ENCODE peak calls at places on chromosome 6, in six cellular contexts. One of them, this sample, is unnamed.

GRCh38 chr6:27250955-27251671 is 3.6 kb downstream of the PRSS16 start:
- DNase-seq in GM13977: peak; percentile 86
- DNase-seq in A549: peak; percentile 85
- DNase-seq in mammary epithelial cell: peak; percentile 88
- DNase-seq in lower leg skin: peak; percentile 72
- DNase-seq in HCT116: peak; percentile 77
- DNase-seq in this sample: peak; percentile 93

GRCh38 chr6:139448998-139449610 is 74.7 kb upstream of the CITED2 start:
- DNase-seq in GM13977: no peak
- DNase-seq in A549: no peak
- DNase-seq in mammary epithelial cell: no peak
- DNase-seq in lower leg skin: no peak
- DNase-seq in HCT116: no peak
- DNase-seq in this sample: no peak

GRCh38 chr6:11043961-11044711 is at the start of gene ELOVL2:
- DNase-seq in GM13977: peak; percentile 70
- DNase-seq in A549: peak; percentile 56
- DNase-seq in mammary epithelial cell: no peak
- DNase-seq in lower leg skin: no peak
- DNase-seq in HCT116: no peak
- DNase-seq in this sample: peak; percentile 72

GRCh38 chr6:30750379-30750668 is 6.0 kb upstream of the IER3 start:
- DNase-seq in GM13977: no peak
- DNase-seq in A549: no peak
- DNase-seq in mammary epithelial cell: no peak
- DNase-seq in lower leg skin: no peak
- DNase-seq in HCT116: no peak
- DNase-seq in this sample: no peak

GRCh38 chr6:53513056-53513455 is 31.8 kb downstream of the GCLC start:
- DNase-seq in GM13977: no peak
- DNase-seq in A549: no peak
- DNase-seq in mammary epithelial cell: no peak
- DNase-seq in lower leg skin: no peak
- DNase-seq in HCT116: no peak
- DNase-seq in this sample: no peak

GRCh38 chr6:34571388-34571787 is 15.3 kb upstream of the SPDEF start:
- DNase-seq in GM13977: no peak
- DNase-seq in A549: no peak
- DNase-seq in mammary epithelial cell: no peak
- DNase-seq in lower leg skin: no peak
- DNase-seq in HCT116: no peak
- DNase-seq in this sample: no peak

GRCh38 chr6:151679081-151679480 is 128.4 kb upstream of the ESR1 start:
- DNase-seq in GM13977: no peak
- DNase-seq in A549: no peak
- DNase-seq in mammary epithelial cell: peak; percentile 26
- DNase-seq in lower leg skin: peak; percentile 62
- DNase-seq in HCT116: no peak
- DNase-seq in this sample: no peak

GRCh38 chr6:139080255-139080920 is 51.8 kb downstream of the ABRACL start:
- DNase-seq in GM13977: no peak
- DNase-seq in A549: no peak
- DNase-seq in mammary epithelial cell: peak; percentile 61
- DNase-seq in lower leg skin: no peak
- DNase-seq in HCT116: no peak
- DNase-seq in this sample: no peak

GRCh38 chr6:49551126-49551865 is 828 bp downstream of the C6orf141 start:
- DNase-seq in GM13977: peak; percentile 12
- DNase-seq in A549: peak; percentile 14
- DNase-seq in mammary epithelial cell: no peak
- DNase-seq in lower leg skin: no peak
- DNase-seq in HCT116: no peak
- DNase-seq in this sample: peak; percentile 36

GRCh38 chr6:169084067-169084466 is 169.6 kb downstream of the THBS2 start:
- DNase-seq in GM13977: no peak
- DNase-seq in A549: no peak
- DNase-seq in mammary epithelial cell: no peak
- DNase-seq in lower leg skin: no peak
- DNase-seq in HCT116: no peak
- DNase-seq in this sample: no peak

GRCh38 chr6:100796049-100796823 is 84.9 kb downstream of the ASCC3 start:
- DNase-seq in GM13977: no peak
- DNase-seq in A549: no peak
- DNase-seq in mammary epithelial cell: no peak
- DNase-seq in lower leg skin: no peak
- DNase-seq in HCT116: no peak
- DNase-seq in this sample: no peak

GRCh38 chr6:68572525-68572924 is 62.6 kb upstream of the ADGRB3 start:
- DNase-seq in GM13977: peak; percentile 41
- DNase-seq in A549: peak; percentile 47
- DNase-seq in mammary epithelial cell: peak; percentile 1
- DNase-seq in lower leg skin: no peak
- DNase-seq in HCT116: no peak
- DNase-seq in this sample: peak; percentile 40

GRCh38 chr6:79498842-79499241 is 38.4 kb downstream of the LCA5 start:
- DNase-seq in GM13977: no peak
- DNase-seq in A549: no peak
- DNase-seq in mammary epithelial cell: no peak
- DNase-seq in lower leg skin: no peak
- DNase-seq in HCT116: no peak
- DNase-seq in this sample: no peak

GRCh38 chr6:169853196-169854082 is 102.0 kb downstream of the ERMARD start:
- DNase-seq in GM13977: no peak
- DNase-seq in A549: no peak
- DNase-seq in mammary epithelial cell: no peak
- DNase-seq in lower leg skin: peak; percentile 6
- DNase-seq in HCT116: no peak
- DNase-seq in this sample: peak; percentile 20

GRCh38 chr6:21444861-21445260 is 148.7 kb upstream of the SOX4 start:
- DNase-seq in GM13977: no peak
- DNase-seq in A549: no peak
- DNase-seq in mammary epithelial cell: no peak
- DNase-seq in lower leg skin: no peak
- DNase-seq in HCT116: no peak
- DNase-seq in this sample: no peak

GRCh38 chr6:16799279-16800193 is 38.3 kb upstream of the ATXN1 start:
- DNase-seq in GM13977: no peak
- DNase-seq in A549: peak; percentile 39
- DNase-seq in mammary epithelial cell: peak; percentile 14
- DNase-seq in lower leg skin: no peak
- DNase-seq in HCT116: no peak
- DNase-seq in this sample: no peak

GRCh38 chr6:157991067-157991432 is 9.4 kb downstream of the SYNJ2 start:
- DNase-seq in GM13977: no peak
- DNase-seq in A549: no peak
- DNase-seq in mammary epithelial cell: no peak
- DNase-seq in lower leg skin: no peak
- DNase-seq in HCT116: no peak
- DNase-seq in this sample: no peak

GRCh38 chr6:88730602-88731001 is 232.8 kb downstream of the RNGTT start:
- DNase-seq in GM13977: no peak
- DNase-seq in A549: peak; percentile 63
- DNase-seq in mammary epithelial cell: peak; percentile 64
- DNase-seq in lower leg skin: no peak
- DNase-seq in HCT116: no peak
- DNase-seq in this sample: no peak

GRCh38 chr6:93048381-93048780 is 371.0 kb downstream of the EPHA7 start:
- DNase-seq in GM13977: no peak
- DNase-seq in A549: no peak
- DNase-seq in mammary epithelial cell: no peak
- DNase-seq in lower leg skin: no peak
- DNase-seq in HCT116: no peak
- DNase-seq in this sample: no peak

GRCh38 chr6:93047033-93047432 is 372.3 kb downstream of the EPHA7 start:
- DNase-seq in GM13977: no peak
- DNase-seq in A549: no peak
- DNase-seq in mammary epithelial cell: no peak
- DNase-seq in lower leg skin: no peak
- DNase-seq in HCT116: no peak
- DNase-seq in this sample: no peak
- TF ChIP-seq CTCF in GM13977: no peak
- TF ChIP-seq CTCF in A549: no peak
- TF ChIP-seq CTCF in mammary epithelial cell: no peak
- TF ChIP-seq CTCF in lower leg skin: no peak
- TF ChIP-seq CTCF in HCT116: no peak
- TF ChIP-seq CTCF in this sample: no peak

GRCh38 chr6:133837801-133838349 is 51.0 kb upstream of the TCF21 start:
- DNase-seq in GM13977: peak; percentile 57
- DNase-seq in A549: peak; percentile 81
- DNase-seq in mammary epithelial cell: peak; percentile 69
- DNase-seq in lower leg skin: no peak
- DNase-seq in HCT116: peak; percentile 68
- DNase-seq in this sample: peak; percentile 71

GRCh38 chr6:133833905-133834304 is 55.0 kb upstream of the TCF21 start:
- DNase-seq in GM13977: no peak
- DNase-seq in A549: peak; percentile 27
- DNase-seq in mammary epithelial cell: no peak
- DNase-seq in lower leg skin: no peak
- DNase-seq in HCT116: no peak
- DNase-seq in this sample: no peak

GRCh38 chr6:133834472-133835170 is 54.3 kb upstream of the TCF21 start:
- DNase-seq in GM13977: no peak
- DNase-seq in A549: peak; percentile 27
- DNase-seq in mammary epithelial cell: no peak
- DNase-seq in lower leg skin: no peak
- DNase-seq in HCT116: no peak
- DNase-seq in this sample: no peak

GRCh38 chr6:133835901-133836300 is 53.0 kb upstream of the TCF21 start:
- DNase-seq in GM13977: no peak
- DNase-seq in A549: peak; percentile 52
- DNase-seq in mammary epithelial cell: no peak
- DNase-seq in lower leg skin: no peak
- DNase-seq in HCT116: no peak
- DNase-seq in this sample: no peak
- TF ChIP-seq CTCF in GM13977: no peak
- TF ChIP-seq CTCF in A549: no peak
- TF ChIP-seq CTCF in mammary epithelial cell: no peak
- TF ChIP-seq CTCF in lower leg skin: no peak
- TF ChIP-seq CTCF in HCT116: no peak
- TF ChIP-seq CTCF in this sample: no peak

GRCh38 chr6:166381733-166382499 is 824 bp downstream of the MPC1 start:
- DNase-seq in GM13977: peak; percentile 79
- DNase-seq in A549: peak; percentile 38
- DNase-seq in mammary epithelial cell: peak; percentile 72
- DNase-seq in lower leg skin: peak; percentile 54
- DNase-seq in HCT116: peak; percentile 45
- DNase-seq in this sample: peak; percentile 82
- TF ChIP-seq CTCF in GM13977: peak; percentile 96
- TF ChIP-seq CTCF in A549: peak; percentile 45
- TF ChIP-seq CTCF in mammary epithelial cell: peak; percentile 84
- TF ChIP-seq CTCF in lower leg skin: peak; percentile 76
- TF ChIP-seq CTCF in HCT116: peak; percentile 81
- TF ChIP-seq CTCF in this sample: peak; percentile 96

GRCh38 chr6:163944897-163945296 is 530.4 kb downstream of the QKI start:
- DNase-seq in GM13977: no peak
- DNase-seq in A549: no peak
- DNase-seq in mammary epithelial cell: no peak
- DNase-seq in lower leg skin: no peak
- DNase-seq in HCT116: no peak
- DNase-seq in this sample: no peak

GRCh38 chr6:163940705-163941470 is 526.4 kb downstream of the QKI start:
- DNase-seq in GM13977: no peak
- DNase-seq in A549: no peak
- DNase-seq in mammary epithelial cell: no peak
- DNase-seq in lower leg skin: no peak
- DNase-seq in HCT116: no peak
- DNase-seq in this sample: no peak

GRCh38 chr6:163943647-163944395 is 529.3 kb downstream of the QKI start:
- DNase-seq in GM13977: no peak
- DNase-seq in A549: no peak
- DNase-seq in mammary epithelial cell: no peak
- DNase-seq in lower leg skin: peak; percentile 60
- DNase-seq in HCT116: no peak
- DNase-seq in this sample: no peak

GRCh38 chr6:163941471-163941980 is 527.0 kb downstream of the QKI start:
- DNase-seq in GM13977: no peak
- DNase-seq in A549: no peak
- DNase-seq in mammary epithelial cell: no peak
- DNase-seq in lower leg skin: no peak
- DNase-seq in HCT116: no peak
- DNase-seq in this sample: no peak

DNA sequence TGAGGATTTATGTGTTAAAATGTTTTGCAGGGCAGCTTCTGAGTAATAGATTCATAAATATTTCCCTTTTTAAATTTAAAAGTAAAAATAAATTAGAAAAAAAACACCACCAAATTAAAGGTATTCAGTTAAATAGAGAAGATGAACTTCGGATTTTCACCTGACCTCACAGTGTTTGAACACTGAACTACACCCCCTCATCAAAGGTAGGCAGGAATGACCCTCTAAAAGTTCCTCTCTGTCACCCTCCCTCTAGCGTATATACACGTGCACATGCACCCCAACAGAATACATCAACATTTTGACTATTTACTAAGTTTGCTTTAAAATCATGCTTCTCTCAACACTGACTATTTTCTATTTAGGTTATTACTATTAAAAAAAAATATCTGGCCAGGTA is 528.3 kb downstream of the QKI start:
- DNase-seq in GM13977: no peak
- DNase-seq in A549: no peak
- DNase-seq in mammary epithelial cell: no peak
- DNase-seq in lower leg skin: no peak
- DNase-seq in HCT116: no peak
- DNase-seq in this sample: no peak
- TF ChIP-seq CTCF in GM13977: no peak
- TF ChIP-seq CTCF in A549: no peak
- TF ChIP-seq CTCF in mammary epithelial cell: no peak
- TF ChIP-seq CTCF in lower leg skin: no peak
- TF ChIP-seq CTCF in HCT116: no peak
- TF ChIP-seq CTCF in this sample: no peak

GRCh38 chr6:5401845-5402738 is 140.8 kb downstream of the FARS2 start:
- DNase-seq in GM13977: no peak
- DNase-seq in A549: no peak
- DNase-seq in mammary epithelial cell: no peak
- DNase-seq in lower leg skin: no peak
- DNase-seq in HCT116: peak; percentile 12
- DNase-seq in this sample: no peak
- TF ChIP-seq CTCF in GM13977: peak; percentile 52
- TF ChIP-seq CTCF in A549: peak; percentile 9
- TF ChIP-seq CTCF in mammary epithelial cell: peak; percentile 56
- TF ChIP-seq CTCF in lower leg skin: no peak
- TF ChIP-seq CTCF in HCT116: peak; percentile 48
- TF ChIP-seq CTCF in this sample: peak; percentile 39

DNA sequence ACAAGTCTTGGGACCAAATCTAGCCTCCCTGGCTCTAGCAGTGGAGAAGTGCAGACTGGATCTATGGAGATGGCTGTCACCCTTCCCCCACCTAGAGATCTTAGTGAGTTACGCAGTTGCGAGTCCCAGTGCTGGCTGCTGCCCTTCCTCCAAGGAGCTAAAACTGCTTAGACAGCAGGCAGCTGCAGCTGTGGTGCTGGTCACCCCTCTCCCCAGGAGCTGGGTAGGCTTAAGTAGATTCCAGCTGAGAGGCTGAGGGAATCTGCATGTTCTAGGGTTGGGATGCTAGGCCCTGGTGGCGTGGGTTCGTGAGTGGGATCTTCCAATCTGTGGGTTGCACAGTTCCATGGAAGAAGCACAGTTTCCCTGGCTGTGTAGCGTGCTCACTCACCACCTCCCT is 120.2 kb downstream of the SLC35B3 start:
- DNase-seq in GM13977: no peak
- DNase-seq in A549: no peak
- DNase-seq in mammary epithelial cell: no peak
- DNase-seq in lower leg skin: no peak
- DNase-seq in HCT116: no peak
- DNase-seq in this sample: no peak
- TF ChIP-seq CTCF in GM13977: no peak
- TF ChIP-seq CTCF in A549: no peak
- TF ChIP-seq CTCF in mammary epithelial cell: no peak
- TF ChIP-seq CTCF in lower leg skin: no peak
- TF ChIP-seq CTCF in HCT116: no peak
- TF ChIP-seq CTCF in this sample: no peak

GRCh38 chr6:137868721-137869631 is 1.9 kb downstream of the TNFAIP3 start:
- DNase-seq in GM13977: no peak
- DNase-seq in A549: no peak
- DNase-seq in mammary epithelial cell: peak; percentile 46
- DNase-seq in lower leg skin: no peak
- DNase-seq in HCT116: no peak
- DNase-seq in this sample: no peak
- TF ChIP-seq CTCF in GM13977: peak; percentile 61
- TF ChIP-seq CTCF in A549: no peak
- TF ChIP-seq CTCF in mammary epithelial cell: peak; percentile 64
- TF ChIP-seq CTCF in lower leg skin: no peak
- TF ChIP-seq CTCF in HCT116: no peak
- TF ChIP-seq CTCF in this sample: peak; percentile 42

This sample was measured in GM13976.